ENCODE peak calls at places on chromosomes 13 and 19, in eight cellular contexts. A, I, L, X, N, Q, M and V are unnamed samples.

GRCh38 chr13:110317496-110318195 is 10.6 kb downstream of the COL4A2 start:
- DNase-seq in N (no peak), M (no peak), I (no peak), L (no peak), Q (no peak), X (no peak), A (no peak), V (no peak)

GRCh38 chr13:68550330-68550729 is 1320.2 kb upstream of the PCDH9 start:
- DNase-seq in Q (no peak), M (no peak), X (no peak), N (no peak), I (no peak), L (no peak), A (no peak), V (no peak)

GRCh38 chr19:49746206-49746958 is 16.7 kb downstream of the TSKS start:
- DNase-seq in N (peak), I (peak), L (peak), Q (peak), M (peak), A (no peak), X (peak), V (no peak)

GRCh38 chr13:110363009-110363408 is 55.9 kb downstream of the COL4A2 start:
- DNase-seq in X (no peak), Q (no peak), L (no peak), I (no peak), M (no peak), N (peak), A (no peak), V (no peak)

GRCh38 chr19:17755977-17756670 is 4.8 kb downstream of the FCHO1 start:
- DNase-seq in N (peak), I (peak), X (peak), Q (no peak), L (peak), M (peak), A (peak), V (peak)

GRCh38 chr13:31756346-31756745 is 17.0 kb downstream of the RXFP2 start:
- DNase-seq in N (no peak), M (no peak), I (peak), L (no peak), Q (no peak), A (no peak), X (no peak), V (no peak)

GRCh38 chr13:42355118-42355840 is 83.3 kb downstream of the AKAP11 start:
- DNase-seq in M (no peak), N (no peak), X (no peak), Q (peak), L (no peak), I (no peak), A (no peak), V (no peak)

GRCh38 chr19:51462276-51462675 is 4.0 kb upstream of the SIGLEC8 start:
- DNase-seq in X (no peak), A (no peak), L (no peak), N (no peak), I (no peak), Q (peak), M (no peak), V (no peak)

GRCh38 chr19:47241919-47242644 is 11.1 kb upstream of the BBC3 start:
- DNase-seq in Q (no peak), M (no peak), X (no peak), I (no peak), N (no peak), L (no peak), A (no peak), V (no peak)

GRCh38 chr13:75901509-75901908 is 265.4 kb downstream of the LMO7 start:
- DNase-seq in Q (no peak), L (peak), I (no peak), N (no peak), A (no peak), X (no peak), M (no peak), V (peak)

GRCh38 chr19:41009700-41010235 is 18.7 kb downstream of the CYP2B6 start:
- DNase-seq in L (no peak), Q (no peak), M (no peak), N (no peak), I (no peak), X (no peak), A (no peak), V (no peak)

GRCh38 chr19:1904385-1905070 is 671 bp upstream of the ADAT3 start:
- DNase-seq in X (no peak), N (peak), Q (peak), A (no peak), M (no peak), I (no peak), L (peak), V (peak)

GRCh38 chr13:113458218-113459065 is 5.2 kb upstream of the ADPRHL1 start:
- DNase-seq in M (no peak), Q (no peak), I (peak), X (no peak), L (no peak), N (peak), A (no peak), V (no peak)

GRCh38 chr19:53870485-53870844 is 2.8 kb downstream of the MYADM start:
- DNase-seq in X (no peak), A (no peak), I (no peak), Q (no peak), L (no peak), N (peak), M (no peak), V (peak)

GRCh38 chr13:102993348-102993747 is 72.9 kb downstream of the SLC10A2 start:
- DNase-seq in Q (no peak), M (no peak), X (no peak), I (no peak), A (no peak), L (no peak), N (no peak), V (no peak)